ENCODE peak calls at places on chromosomes 3 and 15, in four cellular contexts. One of them, this sample, is unnamed.

GRCh38 chr15:37106490-37107001 is 6.2 kb upstream of the MEIS2 start:
- DNase-seq in right cardiac atrium: peak
- DNase-seq in mucosa of descending colon: no peak
- DNase-seq in heart left ventricle: peak
- DNase-seq in this sample: no peak

GRCh38 chr3:82355228-82355627 is 593.8 kb upstream of the GBE1 start:
- DNase-seq in mucosa of descending colon: no peak
- DNase-seq in right cardiac atrium: no peak
- DNase-seq in heart left ventricle: no peak
- DNase-seq in this sample: no peak

GRCh38 chr3:3686907-3687648 is 112.2 kb upstream of the LRRN1 start:
- DNase-seq in heart left ventricle: no peak
- DNase-seq in right cardiac atrium: no peak
- DNase-seq in mucosa of descending colon: no peak
- DNase-seq in this sample: no peak

GRCh38 chr3:136141296-136141785 is 54.8 kb downstream of the MSL2 start:
- DNase-seq in mucosa of descending colon: no peak
- DNase-seq in right cardiac atrium: no peak
- DNase-seq in heart left ventricle: no peak
- DNase-seq in this sample: no peak

GRCh38 chr3:31234143-31234542 is 298.6 kb upstream of the STT3B start:
- DNase-seq in mucosa of descending colon: no peak
- DNase-seq in right cardiac atrium: no peak
- DNase-seq in heart left ventricle: peak
- DNase-seq in this sample: no peak

GRCh38 chr3:71779674-71780377 is 5.1 kb downstream of the PROK2 start:
- DNase-seq in heart left ventricle: no peak
- DNase-seq in mucosa of descending colon: no peak
- DNase-seq in right cardiac atrium: no peak
- DNase-seq in this sample: no peak

GRCh38 chr3:71245971-71246860 is 337.3 kb downstream of the FOXP1 start:
- DNase-seq in mucosa of descending colon: no peak
- DNase-seq in right cardiac atrium: peak
- DNase-seq in heart left ventricle: no peak
- DNase-seq in this sample: no peak

GRCh38 chr3:106619-107018 is 89.9 kb upstream of the CHL1 start:
- DNase-seq in mucosa of descending colon: no peak
- DNase-seq in heart left ventricle: peak
- DNase-seq in right cardiac atrium: peak
- DNase-seq in this sample: no peak

GRCh38 chr3:153042088-153042487 is 119.9 kb upstream of the RAP2B start:
- DNase-seq in right cardiac atrium: no peak
- DNase-seq in heart left ventricle: no peak
- DNase-seq in mucosa of descending colon: no peak
- DNase-seq in this sample: no peak

GRCh38 chr3:50381315-50381714 is 22.0 kb upstream of the TMEM115 start:
- DNase-seq in heart left ventricle: no peak
- DNase-seq in mucosa of descending colon: no peak
- DNase-seq in right cardiac atrium: no peak
- DNase-seq in this sample: no peak

GRCh38 chr3:15496341-15496664 is 25.2 kb downstream of the COLQ start:
- DNase-seq in heart left ventricle: no peak
- DNase-seq in mucosa of descending colon: no peak
- DNase-seq in right cardiac atrium: no peak
- DNase-seq in this sample: peak

GRCh38 chr15:25775317-25775912 is 87.7 kb downstream of the ATP10A start:
- DNase-seq in right cardiac atrium: peak
- DNase-seq in mucosa of descending colon: peak
- DNase-seq in heart left ventricle: peak
- DNase-seq in this sample: no peak

GRCh38 chr15:51425517-51426033 is 84.1 kb downstream of the GLDN start:
- DNase-seq in heart left ventricle: no peak
- DNase-seq in mucosa of descending colon: no peak
- DNase-seq in right cardiac atrium: no peak
- DNase-seq in this sample: no peak
- H3K4me3 ChIP-seq in heart left ventricle: no peak
- H3K4me3 ChIP-seq in mucosa of descending colon: no peak
- H3K4me3 ChIP-seq in right cardiac atrium: no peak
- H3K4me3 ChIP-seq in this sample: no peak

DNA sequence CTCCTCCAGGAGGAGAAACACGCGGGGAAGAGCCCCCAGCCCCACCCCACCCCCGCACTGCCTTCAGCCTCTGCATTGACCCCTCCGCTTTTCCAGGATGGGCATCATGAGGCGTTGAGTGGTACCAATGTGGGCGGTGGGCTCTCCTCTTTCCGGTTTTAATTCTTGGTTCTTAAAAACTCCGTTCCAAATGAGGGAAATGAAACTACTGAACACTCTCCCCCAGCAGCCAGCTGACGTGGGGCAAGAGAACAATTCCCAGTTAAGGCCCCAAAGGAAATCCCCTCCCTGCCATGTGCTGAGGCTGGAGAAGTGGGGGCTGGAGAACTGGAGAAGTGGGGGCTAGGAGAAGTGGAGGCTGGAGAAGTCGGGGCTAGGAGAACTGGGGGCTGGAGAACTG is 5.3 kb upstream of the NRROS start:
- DNase-seq in heart left ventricle: peak
- DNase-seq in mucosa of descending colon: no peak
- DNase-seq in right cardiac atrium: no peak
- DNase-seq in this sample: peak
- H3K4me3 ChIP-seq in heart left ventricle: no peak
- H3K4me3 ChIP-seq in mucosa of descending colon: no peak
- H3K4me3 ChIP-seq in right cardiac atrium: no peak
- H3K4me3 ChIP-seq in this sample: no peak

GRCh38 chr3:173465112-173465511 is 67.6 kb downstream of the NLGN1 start:
- DNase-seq in mucosa of descending colon: no peak
- DNase-seq in heart left ventricle: no peak
- DNase-seq in right cardiac atrium: no peak
- DNase-seq in this sample: no peak

GRCh38 chr3:173465898-173466678 is 68.5 kb downstream of the NLGN1 start:
- DNase-seq in right cardiac atrium: no peak
- DNase-seq in heart left ventricle: no peak
- DNase-seq in mucosa of descending colon: no peak
- DNase-seq in this sample: no peak

GRCh38 chr3:173467501-173467900 is 70.0 kb downstream of the NLGN1 start:
- DNase-seq in heart left ventricle: no peak
- DNase-seq in right cardiac atrium: no peak
- DNase-seq in mucosa of descending colon: no peak
- DNase-seq in this sample: no peak

DNA sequence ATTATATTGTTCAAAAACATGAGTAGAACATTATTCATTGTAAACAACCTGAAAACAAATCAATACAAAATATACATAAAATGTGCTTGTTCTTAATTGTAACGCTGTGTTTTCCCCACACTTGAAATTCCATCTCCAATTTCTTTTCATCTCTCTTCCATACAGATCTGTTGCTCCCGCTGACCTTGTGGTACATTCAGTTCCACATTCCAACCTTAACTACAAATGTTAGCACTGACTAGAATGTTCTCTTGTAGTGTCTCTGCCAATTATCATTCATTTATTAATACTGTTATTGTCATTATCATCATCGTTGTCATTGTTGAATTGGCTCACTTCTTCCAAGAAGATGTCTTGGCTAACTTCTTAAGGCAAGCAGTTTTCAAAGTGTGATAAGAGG is 65.7 kb downstream of the NLGN1 start:
- DNase-seq in right cardiac atrium: no peak
- DNase-seq in heart left ventricle: no peak
- DNase-seq in mucosa of descending colon: no peak
- DNase-seq in this sample: no peak
- H3K4me3 ChIP-seq in right cardiac atrium: no peak
- H3K4me3 ChIP-seq in heart left ventricle: no peak
- H3K4me3 ChIP-seq in mucosa of descending colon: no peak
- H3K4me3 ChIP-seq in this sample: no peak

GRCh38 chr3:112786002-112786590 is 60.6 kb downstream of the CD200R1L start:
- DNase-seq in right cardiac atrium: no peak
- DNase-seq in heart left ventricle: no peak
- DNase-seq in mucosa of descending colon: no peak
- DNase-seq in this sample: no peak
- H3K4me3 ChIP-seq in right cardiac atrium: no peak
- H3K4me3 ChIP-seq in heart left ventricle: no peak
- H3K4me3 ChIP-seq in mucosa of descending colon: no peak
- H3K4me3 ChIP-seq in this sample: no peak

GRCh38 chr3:161323926-161324621 is 47.2 kb downstream of the SPTSSB start:
- DNase-seq in mucosa of descending colon: no peak
- DNase-seq in right cardiac atrium: no peak
- DNase-seq in heart left ventricle: no peak
- DNase-seq in this sample: no peak
- H3K4me3 ChIP-seq in mucosa of descending colon: no peak
- H3K4me3 ChIP-seq in right cardiac atrium: no peak
- H3K4me3 ChIP-seq in heart left ventricle: no peak
- H3K4me3 ChIP-seq in this sample: no peak

DNA sequence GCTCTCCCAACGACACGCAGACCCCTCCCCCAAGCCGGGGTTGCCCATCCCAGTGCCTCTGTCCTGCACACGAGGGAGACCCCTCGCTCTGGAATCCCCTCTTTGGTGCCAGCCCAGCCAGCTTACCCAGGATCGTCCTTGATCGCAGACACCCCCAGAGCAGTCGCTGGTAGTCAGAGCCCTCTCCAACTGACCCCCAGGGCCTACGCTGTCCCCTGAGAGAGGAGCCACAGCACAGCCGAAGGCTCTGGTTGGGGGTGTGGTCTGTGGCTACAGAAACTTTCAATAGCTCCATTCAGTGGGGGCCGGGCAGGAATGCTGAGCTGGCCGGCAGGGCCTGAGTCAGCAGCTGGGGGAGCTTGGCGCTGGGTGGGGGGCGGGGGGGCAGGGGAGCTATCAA is at the start of gene LCTL:
- DNase-seq in right cardiac atrium: no peak
- DNase-seq in mucosa of descending colon: no peak
- DNase-seq in heart left ventricle: no peak
- DNase-seq in this sample: no peak
- H3K4me3 ChIP-seq in right cardiac atrium: no peak
- H3K4me3 ChIP-seq in mucosa of descending colon: no peak
- H3K4me3 ChIP-seq in heart left ventricle: no peak
- H3K4me3 ChIP-seq in this sample: no peak

GRCh38 chr3:63817209-63817608 is 1.9 kb upstream of the C3orf49 start:
- DNase-seq in right cardiac atrium: no peak
- DNase-seq in heart left ventricle: no peak
- DNase-seq in mucosa of descending colon: no peak
- DNase-seq in this sample: no peak

GRCh38 chr3:63809607-63810006 is 9.5 kb upstream of the C3orf49 start:
- DNase-seq in heart left ventricle: no peak
- DNase-seq in mucosa of descending colon: no peak
- DNase-seq in right cardiac atrium: no peak
- DNase-seq in this sample: no peak

GRCh38 chr3:63819151-63819398 is at the start of gene C3orf49:
- DNase-seq in right cardiac atrium: no peak
- DNase-seq in mucosa of descending colon: no peak
- DNase-seq in heart left ventricle: no peak
- DNase-seq in this sample: no peak

GRCh38 chr3:63818282-63819150 is 583 bp upstream of the C3orf49 start:
- DNase-seq in mucosa of descending colon: no peak
- DNase-seq in right cardiac atrium: peak
- DNase-seq in heart left ventricle: peak
- DNase-seq in this sample: peak

DNA sequence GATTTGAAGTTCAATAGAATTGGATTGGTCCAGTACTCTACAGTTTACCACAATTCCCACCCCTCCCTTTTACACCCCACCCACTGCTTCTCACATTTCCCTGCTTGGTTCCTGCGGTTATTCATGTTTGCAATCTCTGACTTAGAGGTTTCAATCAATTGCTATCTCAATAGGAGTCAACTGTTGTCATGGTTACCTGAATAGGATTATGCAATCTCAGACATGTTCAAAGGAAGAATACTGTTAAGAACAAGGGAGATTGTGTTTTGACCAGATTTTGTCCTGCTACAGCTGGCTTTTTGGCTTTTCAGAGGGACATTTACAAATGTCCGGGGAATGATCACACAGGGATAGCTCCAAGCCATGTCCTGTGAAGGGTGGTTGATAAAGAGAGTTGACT is 4.8 kb upstream of the C3orf49 start:
- DNase-seq in mucosa of descending colon: no peak
- DNase-seq in right cardiac atrium: no peak
- DNase-seq in heart left ventricle: no peak
- DNase-seq in this sample: no peak
- H3K4me3 ChIP-seq in mucosa of descending colon: no peak
- H3K4me3 ChIP-seq in right cardiac atrium: no peak
- H3K4me3 ChIP-seq in heart left ventricle: no peak
- H3K4me3 ChIP-seq in this sample: no peak

GRCh38 chr15:101121511-101122090 is 130.2 kb downstream of the CHSY1 start:
- DNase-seq in right cardiac atrium: peak
- DNase-seq in heart left ventricle: peak
- DNase-seq in mucosa of descending colon: peak
- DNase-seq in this sample: peak
- H3K4me3 ChIP-seq in right cardiac atrium: no peak
- H3K4me3 ChIP-seq in heart left ventricle: peak
- H3K4me3 ChIP-seq in mucosa of descending colon: no peak
- H3K4me3 ChIP-seq in this sample: peak

GRCh38 chr15:67033521-67033920 is 31.9 kb upstream of the SMAD3 start:
- DNase-seq in right cardiac atrium: peak
- DNase-seq in mucosa of descending colon: no peak
- DNase-seq in heart left ventricle: peak
- DNase-seq in this sample: no peak
- H3K4me3 ChIP-seq in right cardiac atrium: peak
- H3K4me3 ChIP-seq in mucosa of descending colon: no peak
- H3K4me3 ChIP-seq in heart left ventricle: peak
- H3K4me3 ChIP-seq in this sample: peak

This sample was measured in gastrocnemius medialis.